ENCODE peak calls at places on chromosomes 2 and 18, in eight cellular contexts. P is transverse colon, H is PC-3, N is IMR-90, I is H1, L is breast epithelium, S is lower lobe of right lung, M is endodermal cell. U is an unnamed sample.

GRCh38 chr2:69973335-69973735 is 11.9 kb upstream of the ASPRV1 start:
- DNase-seq in H (no peak), I (no peak), L (no peak), S (peak; percentile 10), P (no peak), N (peak; percentile 62), M (no peak), U (no peak)

GRCh38 chr2:85095094-85095493 is 38.1 kb upstream of the TCF7L1 start:
- DNase-seq in I (no peak), H (peak; percentile 6), M (no peak), P (no peak), L (no peak), N (peak; percentile 39), S (no peak), U (no peak)

GRCh38 chr2:240925576-240926515 is 19.7 kb downstream of the CROCC2 start:
- DNase-seq in L (no peak), S (peak; percentile 44), M (peak; percentile 54), I (peak; percentile 59), N (no peak), P (peak; percentile 7), H (no peak), U (no peak)

GRCh38 chr2:95272299-95272751 is 1.9 kb upstream of the PROM2 start:
- DNase-seq in N (no peak), L (peak; percentile 15), S (peak; percentile 20), P (no peak), H (no peak), I (peak; percentile 14), M (peak; percentile 20), U (no peak)

GRCh38 chr2:171084128-171084527 is 76.6 kb downstream of the TLK1 start:
- DNase-seq in P (no peak), H (no peak), M (no peak), L (no peak), I (no peak), N (no peak), S (no peak), U (no peak)

GRCh38 chr2:241179894-241180293 is 8.6 kb upstream of the ANO7 start:
- DNase-seq in M (no peak), S (no peak), H (no peak), I (no peak), P (no peak), N (peak; percentile 36), L (no peak), U (no peak)

GRCh38 chr18:3966985-3967856 is 487.9 kb downstream of the DLGAP1 start:
- DNase-seq in I (no peak), L (no peak), H (peak; percentile 29), P (no peak), N (peak; percentile 40), S (no peak), M (peak; percentile 67), U (no peak)

GRCh38 chr2:178530625-178531142 is 50.4 kb downstream of the PLEKHA3 start:
- DNase-seq in H (no peak), N (no peak), L (no peak), S (no peak), I (no peak), P (no peak), M (no peak), U (no peak)

GRCh38 chr2:177667626-177668025 is 275.1 kb downstream of the AGPS start:
- DNase-seq in I (no peak), S (no peak), M (no peak), P (no peak), N (peak; percentile 1), L (no peak), H (peak; percentile 25), U (no peak)

GRCh38 chr2:157800838-157801495 is 75.2 kb downstream of the ACVR1 start:
- DNase-seq in N (no peak), P (no peak), S (no peak), I (no peak), L (no peak), H (no peak), M (no peak), U (no peak)

GRCh38 chr18:28159055-28159454 is 17.9 kb downstream of the CDH2 start:
- DNase-seq in S (no peak), N (no peak), I (no peak), P (no peak), M (no peak), H (peak; percentile 50), L (no peak), U (no peak)

GRCh38 chr2:64608867-64609228 is 44.9 kb downstream of the SERTAD2 start:
- DNase-seq in H (no peak), P (no peak), M (no peak), S (peak; percentile 55), L (no peak), I (peak; percentile 76), N (no peak), U (no peak)

DNA sequence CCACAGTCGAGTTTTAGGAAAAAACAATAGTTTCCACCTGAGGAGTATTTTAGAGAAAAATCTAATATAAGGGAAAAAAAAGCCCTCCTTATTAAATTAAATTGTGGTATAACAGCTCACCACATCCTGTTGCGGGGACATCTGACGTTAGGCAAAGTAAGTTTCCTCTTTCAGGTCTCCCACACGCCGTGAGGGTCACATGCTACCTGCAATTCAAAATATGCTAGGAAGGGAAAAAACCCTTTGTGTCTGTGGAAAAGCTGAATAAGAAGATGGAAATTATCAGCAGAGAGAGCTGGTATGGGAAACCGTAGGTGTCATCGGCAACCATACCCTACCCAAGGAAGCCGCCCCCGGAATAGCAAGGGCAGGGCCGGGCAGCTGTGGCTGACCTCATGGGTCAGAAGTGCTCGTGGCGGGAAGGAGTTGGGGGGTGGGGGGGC is 128.0 kb downstream of the NFATC1 start:
- DNase-seq in S (no peak), N (no peak), L (no peak), I (no peak), M (no peak), H (no peak), P (peak; percentile 55), U (no peak)
- H3K4me1 ChIP-seq in S (peaks cover 24% of the 10 kb centered on the region), N (no peaks in the 10 kb centered on the region), L (no peaks in the 10 kb centered on the region), I (peaks cover 5% of the 10 kb centered on the region), M (no peaks in the 10 kb centered on the region), H (no peaks in the 10 kb centered on the region), P (peaks cover 5% of the 10 kb centered on the region), U (no peaks in the 10 kb centered on the region)

GRCh38 chr18:37355772-37356171 is 209.8 kb downstream of the CELF4 start:
- DNase-seq in I (no peak), S (no peak), M (no peak), L (no peak), H (no peak), N (no peak), P (no peak), U (no peak)
- H3K27me3 ChIP-seq in I (peaks cover 17% of the 10 kb centered on the region), S (no peaks in the 10 kb centered on the region), M (peaks cover 9% of the 10 kb centered on the region), L (no peaks in the 10 kb centered on the region), H (no peaks in the 10 kb centered on the region), N (peaks cover 13% of the 10 kb centered on the region), P (no peaks in the 10 kb centered on the region), U (peaks cover 8% of the 10 kb centered on the region)

GRCh38 chr2:23566236-23567142 is 181.5 kb downstream of the KLHL29 start:
- DNase-seq in M (peak; percentile 87), N (peak; percentile 32), L (no peak), H (peak; percentile 45), I (peak; percentile 80), S (no peak), P (no peak), U (no peak)

GRCh38 chr2:23564618-23564967 is 179.6 kb downstream of the KLHL29 start:
- DNase-seq in L (no peak), H (no peak), M (no peak), N (no peak), I (no peak), S (no peak), P (no peak), U (no peak)

GRCh38 chr2:23563673-23564617 is 179.0 kb downstream of the KLHL29 start:
- DNase-seq in S (peak; percentile 60), H (no peak), L (peak; percentile 97), P (peak; percentile 18), N (peak; percentile 69), M (no peak), I (peak; percentile 59), U (no peak)

GRCh38 chr2:23565814-23566213 is 180.8 kb downstream of the KLHL29 start:
- DNase-seq in N (no peak), L (peak; percentile 72), P (no peak), S (no peak), I (no peak), H (no peak), M (no peak), U (no peak)

GRCh38 chr2:23565374-23565773 is 180.4 kb downstream of the KLHL29 start:
- DNase-seq in N (no peak), H (no peak), P (no peak), L (peak; percentile 50), S (no peak), M (no peak), I (no peak), U (no peak)
- H3K4me1 ChIP-seq in N (peaks cover 20% of the 10 kb centered on the region), H (no peaks in the 10 kb centered on the region), P (peaks cover 25% of the 10 kb centered on the region), L (peaks cover 4% of the 10 kb centered on the region), S (peaks cover 31% of the 10 kb centered on the region), M (no peaks in the 10 kb centered on the region), I (peaks cover 8% of the 10 kb centered on the region), U (peaks cover 9% of the 10 kb centered on the region)

GRCh38 chr2:45005261-45006002 is 3.8 kb downstream of the SIX2 start:
- DNase-seq in H (no peak), S (no peak), M (no peak), N (no peak), L (no peak), P (no peak), I (peak; percentile 56), U (no peak)
- H3K27me3 ChIP-seq in H (no peaks in the 10 kb centered on the region), S (peaks cover 97% of the 10 kb centered on the region), M (peaks cover 100% of the 10 kb centered on the region), N (peaks cover 96% of the 10 kb centered on the region), L (no peaks in the 10 kb centered on the region), P (peaks cover 100% of the 10 kb centered on the region), I (peaks cover 91% of the 10 kb centered on the region), U (peaks cover 86% of the 10 kb centered on the region)

GRCh38 chr2:160406591-160407392 is 86.8 kb downstream of the RBMS1 start:
- DNase-seq in P (peak; percentile 58), S (peak; percentile 76), N (peak; percentile 80), L (peak; percentile 51), H (peak; percentile 63), I (peak; percentile 72), M (peak; percentile 80), U (no peak)
- H3K4me1 ChIP-seq in P (peaks cover 16% of the 10 kb centered on the region), S (peaks cover 73% of the 10 kb centered on the region), N (peaks cover 35% of the 10 kb centered on the region), L (no peaks in the 10 kb centered on the region), H (peaks cover 66% of the 10 kb centered on the region), I (peaks cover 4% of the 10 kb centered on the region), M (peaks cover 15% of the 10 kb centered on the region), U (peaks cover 2% of the 10 kb centered on the region)

DNA sequence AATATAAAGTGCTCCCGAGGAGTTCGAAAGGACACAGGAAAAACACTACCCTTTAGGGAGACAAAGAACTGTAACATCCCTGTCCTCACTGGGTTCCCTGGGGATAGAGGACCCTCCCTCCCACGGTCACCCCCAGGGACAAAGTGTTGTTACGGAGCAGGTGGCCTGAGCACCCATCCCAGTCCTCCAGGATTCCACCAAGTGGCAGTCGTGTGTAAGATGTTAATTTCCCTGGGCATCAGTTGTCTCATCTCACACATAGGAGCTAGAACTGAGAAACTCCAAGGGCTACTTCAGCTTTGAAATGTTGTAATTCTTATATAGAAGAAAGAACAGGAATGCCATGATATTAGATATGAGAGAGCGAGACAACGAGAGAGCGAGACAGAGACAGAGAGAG is 137.7 kb downstream of the ALK start:
- DNase-seq in N (no peak), M (no peak), I (no peak), P (no peak), L (no peak), H (no peak), S (no peak), U (no peak)
- H3K27me3 ChIP-seq in N (peaks cover 12% of the 10 kb centered on the region), M (no peaks in the 10 kb centered on the region), I (no peaks in the 10 kb centered on the region), P (no peaks in the 10 kb centered on the region), L (no peaks in the 10 kb centered on the region), H (no peaks in the 10 kb centered on the region), S (no peaks in the 10 kb centered on the region), U (no peaks in the 10 kb centered on the region)

DNA sequence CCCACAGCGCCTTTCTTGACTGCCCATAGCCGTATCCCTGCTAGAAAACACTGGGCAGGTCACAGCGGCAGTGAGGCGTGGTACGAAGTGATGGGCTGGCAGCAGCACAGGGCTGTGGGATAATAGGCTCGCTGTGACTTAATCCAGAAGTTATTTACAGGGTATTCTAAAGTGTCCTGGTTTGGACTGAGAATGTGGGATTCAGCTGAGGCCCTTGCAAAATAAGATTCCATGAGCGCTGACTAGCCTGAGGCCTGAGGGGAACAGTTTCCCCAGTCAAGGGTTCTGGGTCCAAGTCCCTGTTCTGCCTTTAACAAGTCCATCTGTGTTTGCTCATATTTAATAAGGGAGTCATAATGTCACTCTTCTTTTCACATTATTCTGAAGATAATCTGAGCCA is 34.6 kb downstream of the SETBP1 start:
- DNase-seq in L (peak; percentile 69), H (peak; percentile 47), M (no peak), P (peak; percentile 47), N (no peak), S (no peak), I (no peak), U (no peak)
- H3K4me1 ChIP-seq in L (no peaks in the 10 kb centered on the region), H (peaks cover 16% of the 10 kb centered on the region), M (peaks cover 8% of the 10 kb centered on the region), P (peaks cover 15% of the 10 kb centered on the region), N (no peaks in the 10 kb centered on the region), S (peaks cover 15% of the 10 kb centered on the region), I (peaks cover 3% of the 10 kb centered on the region), U (peaks cover 2% of the 10 kb centered on the region)

U was measured in iPS DF 6.9.